ENCODE peak calls at places on chromosomes 7 and 10, in five cellular contexts. One of them, this sample, is unnamed.

GRCh38 chr10:78470267-78471103 is 436.8 kb downstream of the RPS24 start:
- DNase-seq in stimulated activated CD4-positive, alpha-beta T cell treated with anti-CD3 and anti-CD28 coated beads, Interleukin-12 subunit alpha, Interleukin-12 subunit beta, amount 100 ng/mL, for 48 hours: no peak
- DNase-seq in endodermal cell: no peak
- DNase-seq in CD4-positive, alpha-beta T cell: no peak
- DNase-seq in LoVo: peak; percentile 7
- DNase-seq in this sample: peak; percentile 49

GRCh38 chr7:9241826-9242225 is 808.4 kb downstream of the NXPH1 start:
- DNase-seq in CD4-positive, alpha-beta T cell: no peak
- DNase-seq in LoVo: no peak
- DNase-seq in stimulated activated CD4-positive, alpha-beta T cell treated with anti-CD3 and anti-CD28 coated beads, Interleukin-12 subunit alpha, Interleukin-12 subunit beta, amount 100 ng/mL, for 48 hours: no peak
- DNase-seq in endodermal cell: no peak
- DNase-seq in this sample: no peak

GRCh38 chr7:137606061-137606674 is 240.6 kb downstream of the DGKI start:
- DNase-seq in LoVo: peak; percentile 60
- DNase-seq in endodermal cell: no peak
- DNase-seq in stimulated activated CD4-positive, alpha-beta T cell treated with anti-CD3 and anti-CD28 coated beads, Interleukin-12 subunit alpha, Interleukin-12 subunit beta, amount 100 ng/mL, for 48 hours: no peak
- DNase-seq in CD4-positive, alpha-beta T cell: no peak
- DNase-seq in this sample: no peak

GRCh38 chr7:113306302-113306701 is 187.9 kb upstream of the SMIM30 start:
- DNase-seq in LoVo: no peak
- DNase-seq in CD4-positive, alpha-beta T cell: no peak
- DNase-seq in endodermal cell: no peak
- DNase-seq in stimulated activated CD4-positive, alpha-beta T cell treated with anti-CD3 and anti-CD28 coated beads, Interleukin-12 subunit alpha, Interleukin-12 subunit beta, amount 100 ng/mL, for 48 hours: no peak
- DNase-seq in this sample: no peak

GRCh38 chr10:96846926-96847325 is 14.8 kb downstream of the LCOR start:
- DNase-seq in CD4-positive, alpha-beta T cell: no peak
- DNase-seq in stimulated activated CD4-positive, alpha-beta T cell treated with anti-CD3 and anti-CD28 coated beads, Interleukin-12 subunit alpha, Interleukin-12 subunit beta, amount 100 ng/mL, for 48 hours: no peak
- DNase-seq in LoVo: no peak
- DNase-seq in endodermal cell: no peak
- DNase-seq in this sample: no peak

GRCh38 chr7:1020849-1021251 is 23.5 kb upstream of the GPR146 start:
- DNase-seq in CD4-positive, alpha-beta T cell: no peak
- DNase-seq in endodermal cell: no peak
- DNase-seq in LoVo: no peak
- DNase-seq in stimulated activated CD4-positive, alpha-beta T cell treated with anti-CD3 and anti-CD28 coated beads, Interleukin-12 subunit alpha, Interleukin-12 subunit beta, amount 100 ng/mL, for 48 hours: no peak
- DNase-seq in this sample: no peak

GRCh38 chr7:5708271-5708670 is 73.2 kb downstream of the RNF216 start:
- DNase-seq in stimulated activated CD4-positive, alpha-beta T cell treated with anti-CD3 and anti-CD28 coated beads, Interleukin-12 subunit alpha, Interleukin-12 subunit beta, amount 100 ng/mL, for 48 hours: no peak
- DNase-seq in endodermal cell: no peak
- DNase-seq in CD4-positive, alpha-beta T cell: no peak
- DNase-seq in LoVo: no peak
- DNase-seq in this sample: no peak

GRCh38 chr10:32984003-32984600 is 26.1 kb upstream of the ITGB1 start:
- DNase-seq in CD4-positive, alpha-beta T cell: no peak
- DNase-seq in endodermal cell: no peak
- DNase-seq in LoVo: no peak
- DNase-seq in stimulated activated CD4-positive, alpha-beta T cell treated with anti-CD3 and anti-CD28 coated beads, Interleukin-12 subunit alpha, Interleukin-12 subunit beta, amount 100 ng/mL, for 48 hours: no peak
- DNase-seq in this sample: no peak

GRCh38 chr10:31197886-31198285 is 121.1 kb upstream of the ZEB1 start:
- DNase-seq in LoVo: no peak
- DNase-seq in CD4-positive, alpha-beta T cell: no peak
- DNase-seq in endodermal cell: no peak
- DNase-seq in stimulated activated CD4-positive, alpha-beta T cell treated with anti-CD3 and anti-CD28 coated beads, Interleukin-12 subunit alpha, Interleukin-12 subunit beta, amount 100 ng/mL, for 48 hours: no peak
- DNase-seq in this sample: no peak

GRCh38 chr7:66634816-66635215 is 6.1 kb downstream of the KCTD7 start:
- DNase-seq in LoVo: no peak
- DNase-seq in stimulated activated CD4-positive, alpha-beta T cell treated with anti-CD3 and anti-CD28 coated beads, Interleukin-12 subunit alpha, Interleukin-12 subunit beta, amount 100 ng/mL, for 48 hours: no peak
- DNase-seq in CD4-positive, alpha-beta T cell: no peak
- DNase-seq in endodermal cell: no peak
- DNase-seq in this sample: no peak

GRCh38 chr7:38673795-38674194 is 42.6 kb upstream of the AMPH start:
- DNase-seq in CD4-positive, alpha-beta T cell: no peak
- DNase-seq in LoVo: no peak
- DNase-seq in stimulated activated CD4-positive, alpha-beta T cell treated with anti-CD3 and anti-CD28 coated beads, Interleukin-12 subunit alpha, Interleukin-12 subunit beta, amount 100 ng/mL, for 48 hours: no peak
- DNase-seq in endodermal cell: no peak
- DNase-seq in this sample: no peak

GRCh38 chr10:52332815-52333214 is 18.7 kb downstream of the DKK1 start:
- DNase-seq in stimulated activated CD4-positive, alpha-beta T cell treated with anti-CD3 and anti-CD28 coated beads, Interleukin-12 subunit alpha, Interleukin-12 subunit beta, amount 100 ng/mL, for 48 hours: no peak
- DNase-seq in endodermal cell: no peak
- DNase-seq in CD4-positive, alpha-beta T cell: no peak
- DNase-seq in LoVo: no peak
- DNase-seq in this sample: no peak

GRCh38 chr7:17326378-17326777 is 27.9 kb downstream of the AHR start:
- DNase-seq in CD4-positive, alpha-beta T cell: no peak
- DNase-seq in LoVo: no peak
- DNase-seq in endodermal cell: no peak
- DNase-seq in stimulated activated CD4-positive, alpha-beta T cell treated with anti-CD3 and anti-CD28 coated beads, Interleukin-12 subunit alpha, Interleukin-12 subunit beta, amount 100 ng/mL, for 48 hours: no peak
- DNase-seq in this sample: no peak

GRCh38 chr7:90409667-90410066 is 6.4 kb downstream of the CLDN12 start:
- DNase-seq in LoVo: peak; percentile 59
- DNase-seq in endodermal cell: no peak
- DNase-seq in stimulated activated CD4-positive, alpha-beta T cell treated with anti-CD3 and anti-CD28 coated beads, Interleukin-12 subunit alpha, Interleukin-12 subunit beta, amount 100 ng/mL, for 48 hours: no peak
- DNase-seq in CD4-positive, alpha-beta T cell: no peak
- DNase-seq in this sample: no peak